ENCODE peak calls at places on chromosomes 5 and 9, in four cellular contexts. Y is WTC11, M is K562, S is GM12878. U is an unnamed sample.

GRCh38 chr5:1418921-1419280 is 26.3 kb downstream of the SLC6A3 start:
- DNase-seq in S (no peak), Y (no peak), M (no peak), U (no peak)

GRCh38 chr9:120689860-120690259 is 24.4 kb downstream of the MEGF9 start:
- DNase-seq in S (no peak), Y (no peak), M (no peak), U (no peak)

GRCh38 chr9:121261107-121261460 is 6.9 kb upstream of the GSN start:
- DNase-seq in M (no peak), S (no peak), Y (no peak), U (no peak)

GRCh38 chr5:9467199-9468069 is 78.4 kb downstream of the SEMA5A start:
- DNase-seq in Y (no peak), M (no peak), S (no peak), U (no peak)

GRCh38 chr5:151598556-151598955 is 7.4 kb upstream of the FAT2 start:
- DNase-seq in Y (no peak), M (no peak), S (no peak), U (no peak)

GRCh38 chr9:16100596-16101091 is 547.8 kb downstream of the CCDC171 start:
- DNase-seq in S (no peak), M (no peak), Y (no peak), U (no peak)

GRCh38 chr5:2755811-2756210 is 4.3 kb upstream of the IRX2 start:
- DNase-seq in S (no peak), M (no peak), Y (no peak), U (no peak)

GRCh38 chr9:134449180-134449916 is 123.1 kb downstream of the RXRA start:
- DNase-seq in S (peak), Y (peak), M (peak), U (peak)

GRCh38 chr5:104189909-104190308 is 627.3 kb upstream of the NUDT12 start:
- DNase-seq in Y (no peak), M (peak), S (no peak), U (peak)

GRCh38 chr5:99033014-99033931 is 104.5 kb upstream of the CHD1 start:
- DNase-seq in M (peak), Y (no peak), S (no peak), U (no peak)

GRCh38 chr5:172786736-172787462 is 15.9 kb upstream of the DUSP1 start:
- DNase-seq in Y (no peak), M (no peak), S (no peak), U (no peak)
- TF ChIP-seq ATF2 in Y (no peak), M (no peak), S (no peak), U (no peak)

DNA sequence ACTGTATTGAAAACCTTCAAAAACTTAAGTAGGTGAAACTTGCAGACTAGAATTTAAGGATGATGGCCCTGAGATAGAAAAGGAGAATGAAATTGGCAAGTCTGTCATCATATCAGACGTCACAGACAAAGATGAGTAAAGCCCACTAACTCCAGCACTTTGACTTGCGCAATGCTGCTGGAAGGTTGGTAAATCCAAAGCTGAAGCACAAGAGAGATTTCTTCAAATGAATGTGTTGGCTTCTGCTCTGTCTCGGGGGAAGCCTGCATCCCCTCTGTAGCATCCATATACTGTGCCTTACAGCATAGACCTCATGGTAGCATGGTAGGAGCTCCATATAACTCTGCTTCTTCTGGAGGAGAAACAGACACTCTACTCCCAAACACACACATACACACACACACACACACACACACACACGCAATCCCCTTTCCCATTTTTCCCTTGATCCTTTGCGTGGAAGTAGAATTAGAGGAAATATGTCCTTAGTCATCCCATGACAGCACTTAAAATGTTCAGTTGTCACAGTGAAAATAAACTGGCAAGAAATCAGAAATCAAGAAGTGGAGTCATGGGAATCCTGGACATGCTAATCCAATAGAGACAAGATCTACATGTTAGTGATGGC is 241.5 kb downstream of the NR3C1 start:
- DNase-seq in M (no peak), S (no peak), Y (no peak), U (peak)
- TF ChIP-seq ATF2 in M (no peak), S (no peak), Y (no peak), U (no peak)

GRCh38 chr9:78775889-78776288 is 479.0 kb downstream of the PSAT1 start:
- DNase-seq in Y (no peak), M (no peak), S (no peak), U (no peak)

GRCh38 chr9:78778843-78779486 is 482.0 kb downstream of the PSAT1 start:
- DNase-seq in Y (no peak), S (no peak), M (no peak), U (no peak)

GRCh38 chr9:78775211-78775610 is 478.3 kb downstream of the PSAT1 start:
- DNase-seq in Y (no peak), S (no peak), M (no peak), U (no peak)

GRCh38 chr9:78778314-78778713 is 481.4 kb downstream of the PSAT1 start:
- DNase-seq in S (no peak), Y (no peak), M (no peak), U (no peak)

DNA sequence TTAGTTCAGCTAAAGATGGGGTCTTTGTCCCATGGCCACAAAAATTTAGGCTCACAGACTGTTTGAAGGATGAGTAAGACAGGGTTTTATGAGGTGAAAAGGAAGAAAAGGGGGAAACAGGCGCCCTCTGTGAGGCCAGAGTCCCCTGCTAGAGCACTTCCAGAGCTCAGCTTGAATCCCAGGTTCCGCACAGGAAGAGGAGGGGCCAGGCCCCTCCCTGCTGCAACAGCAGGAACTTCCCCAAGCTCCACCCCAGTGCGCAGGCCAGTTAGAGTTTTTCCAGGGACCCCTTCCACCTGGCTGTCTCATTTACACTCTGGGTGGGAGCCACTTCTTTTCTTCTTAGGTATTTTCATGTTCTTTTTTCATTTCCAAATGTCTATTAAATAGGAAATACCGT is 480.8 kb downstream of the PSAT1 start:
- DNase-seq in M (no peak), S (no peak), Y (peak), U (no peak)
- TF ChIP-seq ATF2 in M (no peak), S (no peak), Y (no peak), U (no peak)

DNA sequence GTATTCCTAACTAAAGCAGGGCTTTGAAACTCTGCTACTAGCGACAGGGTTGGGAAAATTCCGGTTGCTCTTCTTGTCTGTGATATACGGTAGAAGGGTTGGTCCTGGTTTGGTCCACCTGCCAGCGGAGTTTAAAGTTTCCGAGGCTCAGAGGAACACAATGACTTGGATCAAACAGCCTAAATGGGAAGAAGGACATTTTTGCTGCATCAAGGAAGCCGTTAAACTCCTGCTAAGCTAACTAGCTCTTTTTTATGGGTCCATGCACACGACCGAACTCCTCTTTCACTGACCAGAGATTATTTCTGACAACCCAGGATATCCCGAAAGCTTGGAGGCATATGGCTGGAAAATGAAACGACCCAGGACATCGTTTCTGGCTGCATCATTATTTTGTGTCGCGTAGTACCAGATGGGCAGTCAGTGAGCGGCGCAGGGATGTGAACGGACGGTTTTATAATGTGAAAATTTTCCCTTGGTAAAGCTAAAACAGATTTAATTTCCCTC is at the start of gene LURAP1L:
- DNase-seq in M (peak), S (no peak), Y (peak), U (peak)
- TF ChIP-seq ATF2 in M (no peak), S (no peak), Y (no peak), U (no peak)

GRCh38 chr9:21683484-21684175 is 118.8 kb upstream of the MTAP start:
- DNase-seq in M (no peak), S (no peak), Y (no peak), U (no peak)

GRCh38 chr9:21682376-21682775 is 120.1 kb upstream of the MTAP start:
- DNase-seq in S (no peak), Y (no peak), M (no peak), U (no peak)

GRCh38 chr9:21684231-21684630 is 118.2 kb upstream of the MTAP start:
- DNase-seq in Y (no peak), M (no peak), S (no peak), U (no peak)

GRCh38 chr9:21681641-21682040 is 120.8 kb upstream of the MTAP start:
- DNase-seq in S (no peak), Y (no peak), M (no peak), U (no peak)

DNA sequence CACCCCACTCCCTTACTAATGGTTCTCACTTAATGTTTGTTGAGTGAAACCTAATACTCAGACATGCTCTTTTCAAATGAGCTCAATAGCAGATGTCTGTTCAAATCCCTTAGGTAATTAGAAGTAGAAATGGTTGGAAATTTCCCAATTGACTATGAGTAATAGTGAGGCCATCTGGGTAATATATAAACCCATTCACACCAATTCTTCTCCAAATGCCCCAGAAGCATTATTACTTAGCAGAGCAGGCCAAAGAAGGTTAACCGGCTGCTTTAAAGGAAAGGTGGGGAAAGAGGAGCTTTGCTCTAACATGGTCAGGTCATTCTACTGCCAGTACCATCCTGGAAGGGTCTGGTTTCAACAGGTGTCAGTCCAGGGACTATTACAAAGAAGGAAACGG is 119.5 kb upstream of the MTAP start:
- DNase-seq in S (no peak), M (no peak), Y (no peak), U (no peak)
- TF ChIP-seq ATF2 in S (no peak), M (no peak), Y (no peak), U (no peak)

GRCh38 chr5:114174131-114174530 is 187.7 kb upstream of the KCNN2 start:
- DNase-seq in S (no peak), Y (no peak), M (no peak), U (no peak)

GRCh38 chr5:114176356-114176755 is 185.5 kb upstream of the KCNN2 start:
- DNase-seq in S (no peak), Y (no peak), M (no peak), U (no peak)

GRCh38 chr5:114179134-114179533 is 182.7 kb upstream of the KCNN2 start:
- DNase-seq in M (no peak), S (no peak), Y (no peak), U (no peak)

DNA sequence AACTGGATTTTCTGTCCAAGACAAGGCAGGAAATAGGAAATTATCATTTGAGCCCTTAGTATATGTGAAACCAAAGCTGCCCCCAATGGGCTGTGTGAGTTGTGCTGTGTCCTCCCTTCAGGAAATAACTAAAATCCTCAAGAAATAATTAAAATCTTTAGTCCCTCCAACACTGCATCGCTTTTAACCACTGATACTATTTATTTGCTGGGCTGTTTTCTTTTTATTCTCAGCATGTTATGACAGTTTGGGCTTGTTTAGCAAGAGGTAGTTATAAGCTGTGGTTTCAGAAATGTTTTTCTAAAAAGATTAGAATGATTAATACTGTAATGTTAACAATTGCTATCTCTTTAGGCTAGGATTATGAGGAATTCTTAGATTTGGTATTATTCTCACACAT is 187.0 kb upstream of the KCNN2 start:
- DNase-seq in S (no peak), M (no peak), Y (no peak), U (no peak)
- TF ChIP-seq ATF2 in S (no peak), M (no peak), Y (no peak), U (no peak)